ENCODE peak calls at places on chromosome 3, in nine cellular contexts. K is EH; F is stimulated activated CD8-positive, alpha-beta memory T cell treated with anti-CD3 and anti-CD28 coated beads, Interleukin-7, amount 100 ng/mL, for 4 hours; O is mesendoderm; G is ureter; J is iris pigment epithelial cell; L is NCI-H69; R is coronary artery; H is immature natural killer cell. P is an unnamed sample.

GRCh38 chr3:8255771-8256170 is 245.9 kb upstream of the LMCD1 start:
- DNase-seq in K (no peak), F (no peak), O (no peak), G (no peak), J (no peak), L (no peak), R (no peak), H (no peak), P (no peak)

GRCh38 chr3:176651622-176652021 is 545.7 kb downstream of the TBL1XR1 start:
- DNase-seq in K (peak; percentile 17), F (no peak), O (peak; percentile 5), G (no peak), J (no peak), L (no peak), R (no peak), H (no peak), P (no peak)

GRCh38 chr3:5195605-5196004 is 8.1 kb downstream of the EDEM1 start:
- DNase-seq in K (peak; percentile 50), F (no peak), O (no peak), G (no peak), J (no peak), L (no peak), R (no peak), H (no peak), P (no peak)

GRCh38 chr3:188789201-188789600 is 382.6 kb upstream of the TPRG1 start:
- DNase-seq in K (no peak), F (no peak), O (no peak), G (no peak), J (peak; percentile 58), L (no peak), R (no peak), H (no peak), P (no peak)

GRCh38 chr3:141875374-141875892 is 1.0 kb upstream of the ATP1B3 start:
- DNase-seq in K (peak; percentile 79), F (peak; percentile 72), O (peak; percentile 90), G (peak; percentile 91), J (peak; percentile 83), L (peak; percentile 88), R (peak; percentile 93), H (peak; percentile 73), P (no peak)

GRCh38 chr3:134039161-134039862 is 9.6 kb upstream of the SLCO2A1 start:
- DNase-seq in K (no peak), F (no peak), O (peak; percentile 78), G (no peak), J (no peak), L (no peak), R (peak; percentile 46), H (no peak), P (no peak)

GRCh38 chr3:149902498-149903139 is 68.1 kb downstream of the PFN2 start:
- DNase-seq in K (no peak), F (no peak), O (no peak), G (no peak), J (no peak), L (peak; percentile 1), R (no peak), H (no peak), P (no peak)

GRCh38 chr3:77320514-77320913 is 280.6 kb downstream of the ROBO2 start:
- DNase-seq in K (peak; percentile 36), F (no peak), O (peak; percentile 56), G (no peak), J (peak; percentile 56), L (peak; percentile 71), R (no peak), H (no peak), P (peak; percentile 31)

GRCh38 chr3:56855856-56856538 is 54.2 kb upstream of the ARHGEF3 start:
- DNase-seq in K (peak; percentile 18), F (no peak), O (peak; percentile 65), G (no peak), J (peak; percentile 57), L (peak; percentile 6), R (no peak), H (no peak), P (no peak)

GRCh38 chr3:129424185-129424841 is 4.1 kb downstream of the EFCAB12 start:
- DNase-seq in K (peak; percentile 48), F (no peak), O (peak; percentile 59), G (no peak), J (peak; percentile 50), L (peak; percentile 36), R (no peak), H (no peak), P (no peak)

GRCh38 chr3:192545346-192545745 is 182.0 kb downstream of the FGF12 start:
- DNase-seq in K (no peak), F (no peak), O (no peak), G (no peak), J (no peak), L (no peak), R (no peak), H (no peak), P (no peak)

GRCh38 chr3:156456771-156457224 is 98.1 kb downstream of the SSR3 start:
- DNase-seq in K (no peak), F (no peak), O (peak; percentile 85), G (no peak), J (no peak), L (no peak), R (no peak), H (no peak), P (no peak)